ENCODE peak calls at places on chromosomes 6 and 20, in nine cellular contexts. V, E, Y, J, B, D, I, L and H are unnamed samples.

GRCh38 chr20:51153867-51154707 is 131.2 kb upstream of the KCNG1 start:
- DNase-seq in V (no peak), E (no peak), Y (no peak), J (no peak), B (no peak), D (no peak), I (no peak), L (no peak), H (no peak)

GRCh38 chr20:39880890-39881289 is 808.1 kb downstream of the MAFB start:
- DNase-seq in V (no peak), E (no peak), Y (no peak), J (peak), B (no peak), D (peak), I (no peak), L (no peak), H (no peak)

GRCh38 chr20:54128175-54128574 is 45.6 kb downstream of the CYP24A1 start:
- DNase-seq in V (no peak), E (no peak), Y (no peak), J (peak), B (no peak), D (no peak), I (no peak), L (no peak), H (no peak)

GRCh38 chr20:45407067-45407745 is 883 bp upstream of the DBNDD2 start:
- DNase-seq in V (peak), E (no peak), Y (peak), J (peak), B (no peak), D (no peak), I (no peak), L (no peak), H (no peak)

GRCh38 chr6:120083186-120083585 is 733.6 kb upstream of the MAN1A1 start:
- DNase-seq in V (no peak), E (no peak), Y (no peak), J (no peak), B (no peak), D (no peak), I (no peak), L (no peak), H (no peak)

GRCh38 chr6:2101213-2101612 is 144.2 kb downstream of the GMDS start:
- DNase-seq in V (no peak), E (no peak), Y (no peak), J (peak), B (no peak), D (no peak), I (no peak), L (no peak), H (no peak)

GRCh38 chr20:60215786-60216730 is 257.8 kb downstream of the CDH26 start:
- DNase-seq in V (no peak), E (no peak), Y (no peak), J (no peak), B (no peak), D (no peak), I (no peak), L (no peak), H (no peak)

GRCh38 chr6:106275692-106276091 is 49.9 kb downstream of the ATG5 start:
- DNase-seq in V (no peak), E (no peak), Y (no peak), J (peak), B (no peak), D (peak), I (no peak), L (no peak), H (no peak)

GRCh38 chr20:25355191-25355590 is 35.4 kb downstream of the ABHD12 start:
- DNase-seq in V (no peak), E (no peak), Y (no peak), J (no peak), B (no peak), D (no peak), I (no peak), L (no peak), H (no peak)

GRCh38 chr20:53157443-53158408 is 185.6 kb downstream of the TSHZ2 start:
- DNase-seq in V (peak), E (no peak), Y (peak), J (peak), B (peak), D (peak), I (no peak), L (peak), H (no peak)

GRCh38 chr6:21158149-21158548 is 435.4 kb upstream of the SOX4 start:
- DNase-seq in V (no peak), E (no peak), Y (no peak), J (no peak), B (no peak), D (no peak), I (no peak), L (no peak), H (no peak)

GRCh38 chr6:39568896-39569295 is 156.3 kb downstream of the KIF6 start:
- DNase-seq in V (no peak), E (no peak), Y (no peak), J (peak), B (no peak), D (no peak), I (no peak), L (no peak), H (no peak)

GRCh38 chr6:126672654-126673053 is 332.7 kb downstream of the CENPW start:
- DNase-seq in V (no peak), E (no peak), Y (no peak), J (no peak), B (no peak), D (peak), I (no peak), L (peak), H (no peak)

GRCh38 chr6:136784910-136785746 is 7.1 kb downstream of the MAP3K5 start:
- DNase-seq in V (no peak), E (no peak), Y (peak), J (no peak), B (no peak), D (peak), I (peak), L (no peak), H (no peak)

GRCh38 chr6:135306740-135307420 is 125.8 kb downstream of the MYB start:
- DNase-seq in V (no peak), E (no peak), Y (no peak), J (no peak), B (no peak), D (no peak), I (no peak), L (no peak), H (no peak)

GRCh38 chr6:42523158-42523814 is 40.5 kb upstream of the UBR2 start:
- DNase-seq in V (no peak), E (no peak), Y (no peak), J (peak), B (no peak), D (no peak), I (no peak), L (no peak), H (no peak)

GRCh38 chr6:169669889-169670288 is 31.9 kb downstream of the WDR27 start:
- DNase-seq in V (no peak), E (no peak), Y (no peak), J (peak), B (no peak), D (no peak), I (no peak), L (no peak), H (no peak)

GRCh38 chr6:113271437-113271836 is 585.7 kb upstream of the MARCKS start:
- DNase-seq in V (no peak), E (no peak), Y (no peak), J (no peak), B (no peak), D (no peak), I (no peak), L (no peak), H (no peak)